ENCODE peak calls at places on chromosome 9, in ten cellular contexts. W is HT-29; R is effector memory CD8-positive, alpha-beta T cell; N is GM13977; P is Ammon's horn; T is IMR-90; Q is NCI-H1694; M is T-cell; L is stimulated activated CD4-positive, alpha-beta T cell treated with anti-CD3 and anti-CD28 coated beads, Interleukin-1b, Interleukin-23, amount 100 ng/mL, for 1 hour; C is fibroblast of gingiva. K is an unnamed sample.

GRCh38 chr9:87722393-87722792 is 3.5 kb upstream of the CTSL start:
- DNase-seq in W (no peak), Q (no peak), R (no peak), N (no peak), L (no peak), C (no peak), T (no peak), M (no peak), P (peak), K (no peak)

GRCh38 chr9:79007701-79008483 is 563.9 kb upstream of the TLE4 start:
- DNase-seq in W (no peak), C (no peak), T (no peak), L (no peak), R (no peak), M (no peak), P (no peak), Q (no peak), N (no peak), K (no peak)

GRCh38 chr9:35364817-35365585 is 124.9 kb upstream of the RUSC2 start:
- DNase-seq in W (no peak), C (no peak), R (no peak), Q (no peak), T (no peak), P (no peak), M (no peak), N (no peak), L (no peak), K (no peak)

GRCh38 chr9:112173489-112174222 is 1.4 kb downstream of the SUSD1 start:
- DNase-seq in W (no peak), Q (no peak), L (no peak), C (no peak), P (no peak), T (no peak), M (no peak), N (no peak), R (no peak), K (no peak)

GRCh38 chr9:92422611-92423010 is 1.7 kb downstream of the OMD start:
- DNase-seq in Q (no peak), C (no peak), L (no peak), N (no peak), T (no peak), R (no peak), W (no peak), P (no peak), M (no peak), K (no peak)

GRCh38 chr9:129944501-129945116 is 98.4 kb downstream of the FNBP1 start:
- DNase-seq in T (no peak), P (no peak), C (no peak), L (peak), M (peak), R (peak), W (no peak), N (no peak), Q (no peak), K (no peak)

GRCh38 chr9:32543047-32543446 is 9.1 kb upstream of the SMIM27 start:
- DNase-seq in R (no peak), N (no peak), M (no peak), C (no peak), Q (no peak), P (no peak), T (no peak), L (no peak), W (no peak), K (no peak)

GRCh38 chr9:123339666-123340414 is 16.2 kb upstream of the CRB2 start:
- DNase-seq in C (no peak), T (no peak), L (no peak), N (peak), R (peak), Q (no peak), P (no peak), W (peak), M (no peak), K (peak)

GRCh38 chr9:69981686-69982450 is 61.8 kb upstream of the MAMDC2 start:
- DNase-seq in L (no peak), C (no peak), Q (no peak), N (no peak), P (no peak), M (no peak), R (no peak), W (no peak), T (peak), K (peak)

GRCh38 chr9:134459164-134459563 is 132.9 kb downstream of the RXRA start:
- DNase-seq in L (no peak), T (no peak), M (no peak), W (no peak), Q (no peak), R (no peak), P (no peak), C (no peak), N (no peak), K (no peak)

GRCh38 chr9:72902268-72902667 is 50.6 kb downstream of the ALDH1A1 start:
- DNase-seq in L (no peak), R (no peak), N (no peak), Q (no peak), T (no peak), M (no peak), W (no peak), C (no peak), P (no peak), K (no peak)

GRCh38 chr9:87337335-87338074 is 160.2 kb upstream of the DAPK1 start:
- DNase-seq in W (no peak), C (peak), M (no peak), Q (no peak), R (no peak), L (no peak), T (no peak), N (no peak), P (no peak), K (peak)

GRCh38 chr9:94911986-94912635 is 185.6 kb downstream of the AOPEP start:
- DNase-seq in T (no peak), R (no peak), Q (no peak), P (no peak), M (no peak), C (no peak), N (no peak), L (no peak), W (no peak), K (no peak)

GRCh38 chr9:136847065-136847826 is 2.0 kb upstream of the PHPT1 start:
- DNase-seq in Q (no peak), C (peak), L (no peak), M (no peak), N (peak), P (no peak), R (no peak), T (peak), W (peak), K (peak)

GRCh38 chr9:97852001-97852398 is 1.0 kb upstream of the FOXE1 start:
- DNase-seq in W (no peak), Q (no peak), C (no peak), T (no peak), L (no peak), R (no peak), P (no peak), M (no peak), N (no peak), K (no peak)

GRCh38 chr9:68522954-68523353 is 17.7 kb downstream of the TMEM252 start:
- DNase-seq in R (no peak), L (no peak), M (no peak), C (no peak), Q (no peak), W (no peak), N (no peak), P (no peak), T (no peak), K (no peak)

GRCh38 chr9:91214867-91215266 is 146.9 kb downstream of the AUH start:
- DNase-seq in C (no peak), W (no peak), N (no peak), R (no peak), T (no peak), Q (no peak), P (no peak), M (no peak), L (no peak), K (no peak)

GRCh38 chr9:124392855-124393460 is 22.3 kb downstream of the PSMB7 start:
- DNase-seq in L (no peak), T (peak), Q (peak), M (no peak), N (no peak), P (peak), C (peak), W (peak), R (no peak), K (peak)

GRCh38 chr9:115627511-115627910 is 509.6 kb upstream of the TNC start:
- DNase-seq in N (no peak), P (no peak), C (no peak), M (no peak), R (no peak), L (no peak), T (no peak), W (no peak), Q (no peak), K (no peak)

GRCh38 chr9:89313842-89314241 is 2.8 kb downstream of the CKS2 start:
- DNase-seq in Q (no peak), R (no peak), L (no peak), M (no peak), C (no peak), T (peak), P (no peak), W (peak), N (no peak), K (no peak)

GRCh38 chr9:80635065-80635464 is 1054.3 kb downstream of the TLE1 start:
- DNase-seq in N (no peak), L (no peak), Q (no peak), T (no peak), P (no peak), M (no peak), C (no peak), W (no peak), R (no peak), K (peak)

GRCh38 chr9:137466041-137466799 is 7.1 kb upstream of the NSMF start:
- DNase-seq in M (no peak), W (no peak), P (no peak), T (no peak), C (no peak), Q (no peak), R (no peak), L (no peak), N (no peak), K (no peak)

K was measured in renal cortical epithelial cell.